ENCODE peak calls at places on chromosomes 3 and 15, in six cellular contexts. Z is BE2C, Y is uterus, O is A549, E is ascending aorta, Q is psoas muscle. D is an unnamed sample.

GRCh38 chr3:35965908-35966307 is 326.6 kb downstream of the ARPP21 start:
- DNase-seq in Z (no peak), Y (no peak), O (peak; percentile 7), E (no peak), Q (no peak), D (peak; percentile 13)

GRCh38 chr3:170454468-170454867 is 35.8 kb downstream of the CLDN11 start:
- DNase-seq in Z (no peak), Y (no peak), O (no peak), E (no peak), Q (no peak), D (no peak)

GRCh38 chr3:138369151-138369900 is 20.9 kb downstream of the MRAS start:
- DNase-seq in Z (no peak), Y (no peak), O (no peak), E (no peak), Q (no peak), D (no peak)

GRCh38 chr15:45117327-45118130 is 3.4 kb downstream of the DUOXA2 start:
- DNase-seq in Z (no peak), Y (no peak), O (no peak), E (no peak), Q (no peak), D (no peak)

GRCh38 chr3:70550723-70551319 is 238.4 kb upstream of the MDFIC2 start:
- DNase-seq in Z (peak; percentile 77), Y (peak; percentile 49), O (no peak), E (peak; percentile 73), Q (peak; percentile 65), D (peak; percentile 54)

GRCh38 chr3:100023150-100023549 is 91.2 kb downstream of the FILIP1L start:
- DNase-seq in Z (no peak), Y (no peak), O (no peak), E (no peak), Q (no peak), D (no peak)

GRCh38 chr3:127252446-127252845 is 35.4 kb downstream of the PRR20G start:
- DNase-seq in Z (no peak), Y (no peak), O (no peak), E (no peak), Q (no peak), D (no peak)

GRCh38 chr15:68830141-68830540 is 9.4 kb upstream of the ANP32A start:
- DNase-seq in Z (no peak), Y (no peak), O (no peak), E (no peak), Q (no peak), D (no peak)

GRCh38 chr3:50671331-50671730 is 3.4 kb upstream of the DOCK3 start:
- DNase-seq in Z (no peak), Y (no peak), O (peak; percentile 38), E (no peak), Q (no peak), D (no peak)

GRCh38 chr3:13561376-13561775 is 12.5 kb downstream of the FBLN2 start:
- DNase-seq in Z (no peak), Y (no peak), O (no peak), E (no peak), Q (no peak), D (no peak)

GRCh38 chr3:144875251-144875650 is 903.6 kb downstream of the DIPK2A start:
- DNase-seq in Z (no peak), Y (no peak), O (no peak), E (no peak), Q (no peak), D (no peak)

GRCh38 chr3:112519424-112520001 is 20.2 kb upstream of the BTLA start:
- DNase-seq in Z (peak; percentile 42), Y (peak; percentile 34), O (peak; percentile 50), E (no peak), Q (no peak), D (peak; percentile 35)

GRCh38 chr15:38672814-38673292 is 108.2 kb upstream of the RASGRP1 start:
- DNase-seq in Z (no peak), Y (no peak), O (no peak), E (no peak), Q (no peak), D (no peak)

DNA sequence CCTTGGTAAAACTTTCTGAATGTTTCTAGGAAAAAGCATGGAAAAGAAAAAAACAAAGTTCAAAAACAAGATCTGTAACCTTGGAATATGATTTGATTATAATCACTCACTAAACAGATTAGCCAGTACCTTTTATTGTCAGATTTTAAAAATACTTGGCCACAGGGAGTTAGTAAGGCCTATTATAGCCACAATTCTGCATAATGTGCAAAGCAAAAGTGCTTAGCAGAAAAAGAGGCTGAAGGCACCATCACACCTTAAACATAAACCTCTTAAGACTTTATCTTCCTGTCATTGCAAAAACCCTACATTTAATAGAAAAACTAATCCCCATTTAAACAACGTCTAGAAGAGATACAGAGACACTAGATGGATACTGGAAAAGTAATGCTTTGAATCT is 41.8 kb downstream of the CHSY1 start:
- DNase-seq in Z (no peak), Y (no peak), O (no peak), E (no peak), Q (no peak), D (no peak)
- H3K4me1 ChIP-seq in Z (peaks cover 19% of the 10 kb centered on the region), Y (peaks cover 4% of the 10 kb centered on the region), O (peaks cover 6% of the 10 kb centered on the region), E (peaks cover 5% of the 10 kb centered on the region), Q (peaks cover 36% of the 10 kb centered on the region), D (peaks cover 12% of the 10 kb centered on the region)

DNA sequence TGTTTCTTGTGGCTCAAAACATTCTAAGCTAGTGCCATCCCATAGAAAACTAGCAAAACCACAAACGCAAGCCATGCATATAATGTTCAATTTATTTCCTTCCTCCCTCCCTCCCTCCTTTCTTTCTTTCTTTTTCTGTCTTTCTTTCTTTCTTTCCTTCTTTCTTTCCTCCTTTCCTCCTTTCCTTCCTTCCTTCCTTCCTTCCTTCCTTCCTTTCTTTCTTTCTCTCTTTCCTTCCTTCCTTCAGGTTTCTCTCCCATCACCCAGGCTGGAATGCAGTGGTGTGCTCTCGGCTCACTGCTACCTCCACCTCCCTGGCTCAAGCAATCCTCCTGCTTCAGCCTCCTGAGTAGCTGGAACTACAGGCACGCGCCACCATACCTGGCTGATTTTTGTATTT is 492.8 kb upstream of the PROK2 start:
- DNase-seq in Z (no peak), Y (no peak), O (no peak), E (no peak), Q (no peak), D (no peak)
- H3K4me1 ChIP-seq in Z (peaks cover 10% of the 10 kb centered on the region), Y (no peaks in the 10 kb centered on the region), O (peaks cover 6% of the 10 kb centered on the region), E (no peaks in the 10 kb centered on the region), Q (no peaks in the 10 kb centered on the region), D (peaks cover 5% of the 10 kb centered on the region)

DNA sequence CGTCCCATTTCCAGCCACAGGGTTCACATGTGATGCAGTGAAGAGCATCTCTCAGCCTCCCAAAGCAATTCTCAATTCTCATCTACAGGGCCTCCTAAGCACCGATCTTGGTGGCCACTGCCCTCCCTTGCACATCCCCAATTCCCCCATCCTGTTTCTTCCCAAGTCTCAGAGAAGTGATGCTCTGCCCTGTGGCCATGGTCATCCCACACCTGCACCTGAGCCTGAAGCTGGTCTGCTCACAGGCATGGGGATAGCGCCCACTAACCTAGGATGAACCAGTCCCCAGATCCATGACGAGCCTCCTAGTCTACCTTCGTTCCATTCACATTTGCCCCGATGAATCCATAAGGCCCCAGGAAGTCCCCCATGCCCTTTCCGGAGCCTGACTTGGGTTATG is 201.5 kb downstream of the UACA start:
- DNase-seq in Z (no peak), Y (no peak), O (no peak), E (peak; percentile 44), Q (no peak), D (no peak)
- H3K4me1 ChIP-seq in Z (no peaks in the 10 kb centered on the region), Y (no peaks in the 10 kb centered on the region), O (no peaks in the 10 kb centered on the region), E (no peaks in the 10 kb centered on the region), Q (peaks cover 14% of the 10 kb centered on the region), D (no peaks in the 10 kb centered on the region)

GRCh38 chr15:75867428-75867827 is 24.2 kb downstream of the UBE2Q2 start:
- DNase-seq in Z (no peak), Y (no peak), O (no peak), E (no peak), Q (no peak), D (no peak)

GRCh38 chr15:75869446-75869845 is 26.2 kb downstream of the UBE2Q2 start:
- DNase-seq in Z (no peak), Y (no peak), O (no peak), E (no peak), Q (no peak), D (no peak)

GRCh38 chr15:75868019-75868418 is 24.8 kb downstream of the UBE2Q2 start:
- DNase-seq in Z (no peak), Y (no peak), O (no peak), E (no peak), Q (no peak), D (no peak)

GRCh38 chr15:75864213-75865059 is 21.2 kb downstream of the UBE2Q2 start:
- DNase-seq in Z (no peak), Y (no peak), O (no peak), E (no peak), Q (no peak), D (no peak)

GRCh38 chr15:75866916-75867315 is 23.7 kb downstream of the UBE2Q2 start:
- DNase-seq in Z (no peak), Y (no peak), O (no peak), E (no peak), Q (no peak), D (no peak)
- H3K4me1 ChIP-seq in Z (no peaks in the 10 kb centered on the region), Y (no peaks in the 10 kb centered on the region), O (peaks cover 8% of the 10 kb centered on the region), E (no peaks in the 10 kb centered on the region), Q (peaks cover under 1% of the 10 kb centered on the region), D (peaks cover 11% of the 10 kb centered on the region)

GRCh38 chr15:73051402-73051810 is 857 bp upstream of the NEO1 start:
- DNase-seq in Z (no peak), Y (peak; percentile 44), O (peak; percentile 38), E (peak; percentile 77), Q (peak; percentile 74), D (no peak)

GRCh38 chr15:73049564-73050215 is 2.6 kb upstream of the NEO1 start:
- DNase-seq in Z (no peak), Y (no peak), O (no peak), E (no peak), Q (no peak), D (no peak)

GRCh38 chr15:73050561-73051297 is 1.5 kb upstream of the NEO1 start:
- DNase-seq in Z (no peak), Y (no peak), O (no peak), E (no peak), Q (no peak), D (no peak)

GRCh38 chr15:73047882-73048281 is 4.4 kb upstream of the NEO1 start:
- DNase-seq in Z (no peak), Y (no peak), O (no peak), E (no peak), Q (no peak), D (no peak)

DNA sequence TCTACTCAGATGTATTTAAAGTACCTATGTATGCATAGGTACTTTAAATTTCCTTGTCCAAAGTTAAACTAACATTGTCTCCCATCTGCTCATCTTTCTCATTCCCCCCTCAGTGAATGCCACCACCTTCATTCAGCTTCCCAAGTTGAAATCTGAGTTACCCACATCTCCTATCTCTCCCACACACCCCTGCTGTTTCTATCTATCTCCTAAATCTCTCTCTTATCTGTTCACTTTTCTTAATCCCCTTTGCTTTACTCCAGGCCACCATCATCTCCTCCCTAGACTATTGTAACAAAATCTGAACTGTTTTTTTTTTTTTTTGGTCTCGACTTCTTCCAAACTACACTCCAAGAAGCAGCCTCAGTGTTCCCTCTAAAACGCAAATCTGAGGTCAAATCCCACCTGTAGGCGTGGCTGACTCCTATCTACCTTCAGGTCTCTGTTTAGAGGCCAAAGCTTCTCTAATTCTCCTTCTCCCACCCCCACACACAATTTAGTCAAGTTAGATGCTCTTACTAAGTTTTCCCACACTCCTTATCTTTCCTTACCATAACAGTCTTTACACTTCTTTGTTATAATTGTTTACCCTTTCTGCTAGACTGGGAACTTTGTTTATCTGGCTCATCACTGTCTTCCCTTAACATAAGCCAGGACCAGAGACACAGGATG is 3.5 kb upstream of the NEO1 start:
- DNase-seq in Z (no peak), Y (no peak), O (no peak), E (no peak), Q (no peak), D (no peak)
- H3K4me1 ChIP-seq in Z (no peaks in the 10 kb centered on the region), Y (peaks cover 4% of the 10 kb centered on the region), O (peaks cover 13% of the 10 kb centered on the region), E (no peaks in the 10 kb centered on the region), Q (peaks cover 27% of the 10 kb centered on the region), D (peaks cover 10% of the 10 kb centered on the region)